ENCODE peak calls at places on chromosomes 3 and 15, in five cellular contexts. One of them, this sample, is unnamed.

GRCh38 chr3:63818282-63819150 is 583 bp upstream of the C3orf49 start:
- DNase-seq in thyroid gland: peak; percentile 59
- DNase-seq in right atrium auricular region: peak; percentile 74
- DNase-seq in NCI-H1417: peak; percentile 52
- DNase-seq in progenitor cell of endocrine pancreas: peak; percentile 44
- DNase-seq in this sample: peak; percentile 37

GRCh38 chr3:152581941-152582340 is 253.0 kb upstream of the P2RY1 start:
- DNase-seq in NCI-H1417: no peak
- DNase-seq in thyroid gland: no peak
- DNase-seq in progenitor cell of endocrine pancreas: no peak
- DNase-seq in right atrium auricular region: no peak
- DNase-seq in this sample: no peak

GRCh38 chr3:62481972-62482371 is 108.6 kb upstream of the FEZF2 start:
- DNase-seq in thyroid gland: no peak
- DNase-seq in progenitor cell of endocrine pancreas: no peak
- DNase-seq in right atrium auricular region: no peak
- DNase-seq in NCI-H1417: no peak
- DNase-seq in this sample: no peak

GRCh38 chr15:73767794-73768501 is 14.8 kb upstream of the INSYN1 start:
- DNase-seq in thyroid gland: no peak
- DNase-seq in right atrium auricular region: no peak
- DNase-seq in NCI-H1417: no peak
- DNase-seq in progenitor cell of endocrine pancreas: no peak
- DNase-seq in this sample: no peak

GRCh38 chr3:37216597-37217097 is 42.3 kb upstream of the LRRFIP2 start:
- DNase-seq in NCI-H1417: no peak
- DNase-seq in thyroid gland: no peak
- DNase-seq in right atrium auricular region: no peak
- DNase-seq in progenitor cell of endocrine pancreas: no peak
- DNase-seq in this sample: no peak

GRCh38 chr3:45409921-45410320 is 21.5 kb downstream of the LARS2 start:
- DNase-seq in thyroid gland: no peak
- DNase-seq in right atrium auricular region: no peak
- DNase-seq in progenitor cell of endocrine pancreas: no peak
- DNase-seq in NCI-H1417: no peak
- DNase-seq in this sample: no peak

GRCh38 chr3:108221403-108221802 is 821 bp downstream of the IFT57 start:
- DNase-seq in NCI-H1417: no peak
- DNase-seq in progenitor cell of endocrine pancreas: no peak
- DNase-seq in thyroid gland: no peak
- DNase-seq in right atrium auricular region: no peak
- DNase-seq in this sample: no peak

GRCh38 chr15:25701716-25702465 is 161.2 kb downstream of the ATP10A start:
- DNase-seq in thyroid gland: no peak
- DNase-seq in progenitor cell of endocrine pancreas: no peak
- DNase-seq in NCI-H1417: no peak
- DNase-seq in right atrium auricular region: no peak
- DNase-seq in this sample: no peak

GRCh38 chr15:92714071-92714456 is 58.5 kb upstream of the FAM174B start:
- DNase-seq in progenitor cell of endocrine pancreas: no peak
- DNase-seq in thyroid gland: peak; percentile 21
- DNase-seq in NCI-H1417: peak; percentile 64
- DNase-seq in right atrium auricular region: no peak
- DNase-seq in this sample: no peak

GRCh38 chr3:32340639-32341365 is 50.9 kb upstream of the CMTM7 start:
- DNase-seq in NCI-H1417: no peak
- DNase-seq in progenitor cell of endocrine pancreas: no peak
- DNase-seq in right atrium auricular region: no peak
- DNase-seq in thyroid gland: peak; percentile 33
- DNase-seq in this sample: no peak

GRCh38 chr3:88589131-88589530 is 439.4 kb downstream of the C3orf38 start:
- DNase-seq in progenitor cell of endocrine pancreas: no peak
- DNase-seq in NCI-H1417: no peak
- DNase-seq in right atrium auricular region: no peak
- DNase-seq in thyroid gland: no peak
- DNase-seq in this sample: no peak

GRCh38 chr3:184472723-184473419 is 88.7 kb upstream of the EPHB3 start:
- DNase-seq in right atrium auricular region: peak; percentile 59
- DNase-seq in progenitor cell of endocrine pancreas: no peak
- DNase-seq in thyroid gland: peak; percentile 33
- DNase-seq in NCI-H1417: no peak
- DNase-seq in this sample: no peak

GRCh38 chr3:58999134-58999778 is 50.6 kb downstream of the CFAP20DC start:
- DNase-seq in right atrium auricular region: no peak
- DNase-seq in progenitor cell of endocrine pancreas: no peak
- DNase-seq in NCI-H1417: no peak
- DNase-seq in thyroid gland: no peak
- DNase-seq in this sample: no peak

GRCh38 chr3:173748140-173748539 is 350.6 kb downstream of the NLGN1 start:
- DNase-seq in progenitor cell of endocrine pancreas: no peak
- DNase-seq in thyroid gland: no peak
- DNase-seq in NCI-H1417: no peak
- DNase-seq in right atrium auricular region: no peak
- DNase-seq in this sample: no peak

GRCh38 chr3:52904000-52904399 is 6.7 kb upstream of the STIMATE start:
- DNase-seq in progenitor cell of endocrine pancreas: no peak
- DNase-seq in thyroid gland: no peak
- DNase-seq in right atrium auricular region: no peak
- DNase-seq in NCI-H1417: no peak
- DNase-seq in this sample: no peak

GRCh38 chr3:33091746-33092145 is 5.2 kb downstream of the GLB1 start:
- DNase-seq in right atrium auricular region: no peak
- DNase-seq in NCI-H1417: no peak
- DNase-seq in thyroid gland: no peak
- DNase-seq in progenitor cell of endocrine pancreas: no peak
- DNase-seq in this sample: no peak

GRCh38 chr15:62941719-62942118 is 100.8 kb upstream of the TPM1 start:
- DNase-seq in NCI-H1417: no peak
- DNase-seq in progenitor cell of endocrine pancreas: no peak
- DNase-seq in thyroid gland: no peak
- DNase-seq in right atrium auricular region: no peak
- DNase-seq in this sample: no peak

GRCh38 chr3:82011336-82011735 is 249.9 kb upstream of the GBE1 start:
- DNase-seq in right atrium auricular region: no peak
- DNase-seq in progenitor cell of endocrine pancreas: no peak
- DNase-seq in NCI-H1417: no peak
- DNase-seq in thyroid gland: no peak
- DNase-seq in this sample: no peak